ENCODE peak calls at places on chromosomes 16 and 17, in four cellular contexts. O is HCT116, W is HepG2, D is K562. E is an unnamed sample.
A peak's percentile ranks its signal among the peaks of the same experiment; 100 is the strongest.

GRCh38 chr17:82922646-82923045 is 82.8 kb upstream of the ZNF750 start:
- DNase-seq in O (no peak), W (no peak), D (no peak), E (no peak)

GRCh38 chr17:75380750-75381149 is 24.7 kb downstream of the GRB2 start:
- DNase-seq in O (no peak), W (no peak), D (no peak), E (no peak)

GRCh38 chr17:77666881-77667395 is 291.6 kb upstream of the TNRC6C start:
- DNase-seq in O (no peak), W (no peak), D (no peak), E (no peak)

GRCh38 chr17:62178579-62178978 is 113.5 kb upstream of the MED13 start:
- DNase-seq in O (no peak), W (no peak), D (no peak), E (no peak)

GRCh38 chr16:11251525-11252481 is 4.2 kb downstream of the SOCS1 start:
- DNase-seq in O (no peak), W (no peak), D (no peak), E (no peak)

GRCh38 chr16:56331399-56331798 is 93.9 kb downstream of the AMFR start:
- DNase-seq in O (no peak), W (no peak), D (no peak), E (no peak)

GRCh38 chr16:5374184-5374583 is 276.6 kb upstream of the EEF2KMT start:
- DNase-seq in O (no peak), W (no peak), D (no peak), E (no peak)

GRCh38 chr17:78409191-78409621 is 30.8 kb downstream of the PGS1 start:
- DNase-seq in O (no peak), W (no peak), D (no peak), E (no peak)

GRCh38 chr17:49848019-49848473 is at the start of gene TAC4:
- DNase-seq in O (no peak), W (no peak), D (no peak), E (no peak)

GRCh38 chr16:81641403-81642106 is 137.5 kb upstream of the PLCG2 start:
- DNase-seq in O (no peak), W (no peak), D (no peak), E (no peak)

GRCh38 chr17:31494259-31495048 is 103.0 kb downstream of the RAB11FIP4 start:
- DNase-seq in O (no peak), W (no peak), D (no peak), E (no peak)

GRCh38 chr17:17783825-17784598 is 52.8 kb downstream of the SREBF1 start:
- DNase-seq in O (no peak), W (no peak), D (no peak), E (no peak)

GRCh38 chr16:76653390-76654026 is 376.3 kb downstream of the CNTNAP4 start:
- DNase-seq in O (no peak), W (peak; percentile 71), D (peak; percentile 8), E (no peak)

GRCh38 chr17:34226011-34226410 is 29.1 kb upstream of the CCL2 start:
- DNase-seq in O (no peak), W (no peak), D (no peak), E (no peak)

GRCh38 chr17:34222732-34223486 is 32.2 kb upstream of the CCL2 start:
- DNase-seq in O (no peak), W (no peak), D (no peak), E (no peak)

GRCh38 chr17:34225046-34225445 is 30.0 kb upstream of the CCL2 start:
- DNase-seq in O (no peak), W (no peak), D (no peak), E (no peak)

GRCh38 chr17:34230342-34230741 is 24.7 kb upstream of the CCL2 start:
- DNase-seq in O (no peak), W (no peak), D (no peak), E (no peak)

DNA sequence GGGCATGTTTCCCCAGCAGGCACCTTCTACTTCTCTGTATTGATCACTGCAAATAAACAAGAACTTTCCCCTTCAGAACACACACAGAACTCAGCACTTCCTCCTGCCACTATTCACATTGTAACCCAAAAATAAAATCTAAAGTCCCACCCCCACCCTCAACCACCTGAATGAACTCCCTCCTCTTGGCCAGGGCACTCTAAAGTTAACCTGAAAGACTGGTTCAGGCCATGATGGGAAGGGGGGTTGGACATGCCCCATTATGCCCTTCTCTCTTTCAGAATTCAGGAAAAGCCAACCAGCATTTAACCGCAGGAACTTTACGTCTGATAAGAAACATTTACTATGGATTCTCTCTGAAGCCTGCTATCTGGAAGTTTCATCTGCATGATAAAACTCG is 27.4 kb upstream of the CCL2 start:
- DNase-seq in O (no peak), W (no peak), D (no peak), E (no peak)
- TF ChIP-seq POLR2AphosphoS5 in O (no peak), W (no peak), D (no peak), E (no peak)

DNA sequence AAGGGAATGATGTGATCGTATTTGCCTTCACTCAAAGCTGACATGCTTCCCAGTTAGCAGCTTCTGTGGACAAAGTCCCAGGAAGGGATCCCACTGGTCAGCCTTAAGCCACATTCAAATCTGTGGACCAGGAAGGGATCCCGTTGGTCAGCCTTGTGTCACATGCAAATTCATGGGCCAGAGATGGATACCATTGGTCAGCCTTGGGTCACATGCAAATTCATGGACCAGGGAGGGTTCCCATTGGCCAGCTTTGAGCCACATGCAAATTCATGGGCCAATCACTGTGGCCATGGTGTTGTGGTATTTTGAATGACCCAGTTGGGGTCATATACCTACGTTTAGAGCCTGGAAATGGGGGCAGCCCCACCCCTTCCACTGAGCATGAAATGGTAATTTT is 201.6 kb downstream of the HS3ST4 start:
- DNase-seq in O (no peak), W (no peak), D (peak; percentile 39), E (no peak)
- TF ChIP-seq FOSL1 in O (no peak), W (no peak), D (no peak), E (no peak)

GRCh38 chr17:80254396-80255241 is 6.0 kb upstream of the RNF213 start:
- DNase-seq in O (peak; percentile 82), W (peak; percentile 88), D (peak; percentile 72), E (no peak)
- TF ChIP-seq POLR2AphosphoS5 in O (peak; percentile 59), W (no peak), D (no peak), E (no peak)

GRCh38 chr16:50620646-50621451 is 60.3 kb downstream of the SNX20 start:
- DNase-seq in O (no peak), W (no peak), D (no peak), E (no peak)
- TF ChIP-seq FOSL1 in O (no peak), W (no peak), D (no peak), E (no peak)

GRCh38 chr17:30321314-30321713 is 12.5 kb downstream of the TMIGD1 start:
- DNase-seq in O (no peak), W (no peak), D (no peak), E (no peak)
- TF ChIP-seq POLR2AphosphoS5 in O (no peak), W (no peak), D (no peak), E (no peak)

DNA sequence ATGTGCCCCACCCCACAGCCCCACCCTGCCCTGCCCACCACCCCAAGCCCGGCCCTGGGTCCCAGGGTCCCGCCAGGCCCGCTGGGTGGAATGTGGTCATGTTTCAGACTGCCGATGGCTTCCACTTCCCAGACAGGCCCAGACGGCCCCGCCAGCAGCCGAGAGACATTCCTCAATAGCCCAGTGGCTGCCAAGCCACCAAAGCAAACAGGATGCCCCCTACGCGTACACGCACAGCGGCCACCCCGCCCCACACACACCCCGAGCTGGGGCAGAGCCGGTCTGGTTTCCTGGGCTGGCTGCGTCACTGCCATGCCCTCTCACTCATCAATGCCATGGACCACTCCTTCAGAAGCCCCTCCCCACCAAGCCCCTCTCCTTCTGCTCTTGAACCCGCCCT is 1.2 kb upstream of the KRT17 start:
- DNase-seq in O (no peak), W (no peak), D (no peak), E (no peak)
- TF ChIP-seq FOSL1 in O (no peak), W (no peak), D (no peak), E (no peak)